ENCODE peak calls at places on chromosome 19, in six cellular contexts. One of them, this sample, is unnamed.
A peak's percentile ranks its signal among the peaks of the same experiment; 100 is the strongest.

GRCh38 chr19:10214784-10215183 is 16.3 kb downstream of the S1PR2 start:
- DNase-seq in stimulated activated CD8-positive, alpha-beta memory T cell treated with anti-CD3 and anti-CD28 coated beads, Interleukin-4, amount 100 ng/mL, for 1 hour: no peak
- DNase-seq in stromal cell of bone marrow: no peak
- DNase-seq in WTC11: no peak
- DNase-seq in RPMI8226: no peak
- DNase-seq in epithelial cell of proximal tubule: no peak
- DNase-seq in this sample: no peak

GRCh38 chr19:30781519-30781918 is 409.3 kb downstream of the ZNF536 start:
- DNase-seq in stimulated activated CD8-positive, alpha-beta memory T cell treated with anti-CD3 and anti-CD28 coated beads, Interleukin-4, amount 100 ng/mL, for 1 hour: no peak
- DNase-seq in stromal cell of bone marrow: no peak
- DNase-seq in WTC11: no peak
- DNase-seq in RPMI8226: no peak
- DNase-seq in epithelial cell of proximal tubule: no peak
- DNase-seq in this sample: no peak

GRCh38 chr19:50932690-50933083 is 20.2 kb downstream of the KLK5 start:
- DNase-seq in stimulated activated CD8-positive, alpha-beta memory T cell treated with anti-CD3 and anti-CD28 coated beads, Interleukin-4, amount 100 ng/mL, for 1 hour: no peak
- DNase-seq in stromal cell of bone marrow: no peak
- DNase-seq in WTC11: no peak
- DNase-seq in RPMI8226: no peak
- DNase-seq in epithelial cell of proximal tubule: no peak
- DNase-seq in this sample: no peak

GRCh38 chr19:55220525-55220924 is 8.0 kb downstream of the TMEM86B start:
- DNase-seq in stimulated activated CD8-positive, alpha-beta memory T cell treated with anti-CD3 and anti-CD28 coated beads, Interleukin-4, amount 100 ng/mL, for 1 hour: no peak
- DNase-seq in stromal cell of bone marrow: no peak
- DNase-seq in WTC11: peak; percentile 77
- DNase-seq in RPMI8226: no peak
- DNase-seq in epithelial cell of proximal tubule: no peak
- DNase-seq in this sample: no peak

GRCh38 chr19:2462635-2463421 is 6.1 kb upstream of the LMNB2 start:
- DNase-seq in stimulated activated CD8-positive, alpha-beta memory T cell treated with anti-CD3 and anti-CD28 coated beads, Interleukin-4, amount 100 ng/mL, for 1 hour: no peak
- DNase-seq in stromal cell of bone marrow: peak; percentile 98
- DNase-seq in WTC11: peak; percentile 96
- DNase-seq in RPMI8226: no peak
- DNase-seq in epithelial cell of proximal tubule: no peak
- DNase-seq in this sample: no peak

GRCh38 chr19:57269515-57270250 is 10.6 kb upstream of the ZNF460 start:
- DNase-seq in stimulated activated CD8-positive, alpha-beta memory T cell treated with anti-CD3 and anti-CD28 coated beads, Interleukin-4, amount 100 ng/mL, for 1 hour: no peak
- DNase-seq in stromal cell of bone marrow: peak; percentile 44
- DNase-seq in WTC11: no peak
- DNase-seq in RPMI8226: no peak
- DNase-seq in epithelial cell of proximal tubule: peak; percentile 51
- DNase-seq in this sample: no peak

GRCh38 chr19:10230904-10231623 is at the start of gene S1PR2:
- DNase-seq in stimulated activated CD8-positive, alpha-beta memory T cell treated with anti-CD3 and anti-CD28 coated beads, Interleukin-4, amount 100 ng/mL, for 1 hour: peak; percentile 25
- DNase-seq in stromal cell of bone marrow: no peak
- DNase-seq in WTC11: peak; percentile 86
- DNase-seq in RPMI8226: peak; percentile 88
- DNase-seq in epithelial cell of proximal tubule: no peak
- DNase-seq in this sample: peak; percentile 73

GRCh38 chr19:16569609-16570320 is 2.5 kb downstream of the SLC35E1 start:
- DNase-seq in stimulated activated CD8-positive, alpha-beta memory T cell treated with anti-CD3 and anti-CD28 coated beads, Interleukin-4, amount 100 ng/mL, for 1 hour: no peak
- DNase-seq in stromal cell of bone marrow: no peak
- DNase-seq in WTC11: no peak
- DNase-seq in RPMI8226: no peak
- DNase-seq in epithelial cell of proximal tubule: no peak
- DNase-seq in this sample: no peak

GRCh38 chr19:11279505-11280236 is 16.3 kb upstream of the TSPAN16 start:
- DNase-seq in stimulated activated CD8-positive, alpha-beta memory T cell treated with anti-CD3 and anti-CD28 coated beads, Interleukin-4, amount 100 ng/mL, for 1 hour: no peak
- DNase-seq in stromal cell of bone marrow: no peak
- DNase-seq in WTC11: no peak
- DNase-seq in RPMI8226: peak; percentile 80
- DNase-seq in epithelial cell of proximal tubule: no peak
- DNase-seq in this sample: peak; percentile 30

GRCh38 chr19:42402376-42403116 is 12.4 kb upstream of the CNFN start:
- DNase-seq in stimulated activated CD8-positive, alpha-beta memory T cell treated with anti-CD3 and anti-CD28 coated beads, Interleukin-4, amount 100 ng/mL, for 1 hour: no peak
- DNase-seq in stromal cell of bone marrow: no peak
- DNase-seq in WTC11: no peak
- DNase-seq in RPMI8226: no peak
- DNase-seq in epithelial cell of proximal tubule: no peak
- DNase-seq in this sample: no peak

GRCh38 chr19:16084067-16084685 is 7.9 kb downstream of the TPM4 start:
- DNase-seq in stimulated activated CD8-positive, alpha-beta memory T cell treated with anti-CD3 and anti-CD28 coated beads, Interleukin-4, amount 100 ng/mL, for 1 hour: no peak
- DNase-seq in stromal cell of bone marrow: no peak
- DNase-seq in WTC11: no peak
- DNase-seq in RPMI8226: no peak
- DNase-seq in epithelial cell of proximal tubule: no peak
- DNase-seq in this sample: no peak

GRCh38 chr19:13160557-13160956 is 10.3 kb downstream of the IER2 start:
- DNase-seq in stimulated activated CD8-positive, alpha-beta memory T cell treated with anti-CD3 and anti-CD28 coated beads, Interleukin-4, amount 100 ng/mL, for 1 hour: no peak
- DNase-seq in stromal cell of bone marrow: no peak
- DNase-seq in WTC11: no peak
- DNase-seq in RPMI8226: no peak
- DNase-seq in epithelial cell of proximal tubule: no peak
- DNase-seq in this sample: no peak

GRCh38 chr19:9818734-9819589 is at the start of gene FBXL12:
- DNase-seq in stimulated activated CD8-positive, alpha-beta memory T cell treated with anti-CD3 and anti-CD28 coated beads, Interleukin-4, amount 100 ng/mL, for 1 hour: peak; percentile 100
- DNase-seq in stromal cell of bone marrow: peak; percentile 99
- DNase-seq in WTC11: peak; percentile 100
- DNase-seq in RPMI8226: peak; percentile 100
- DNase-seq in epithelial cell of proximal tubule: peak; percentile 90
- DNase-seq in this sample: peak; percentile 100

GRCh38 chr19:48244289-48244688 is 11.4 kb downstream of the CARD8 start:
- DNase-seq in stimulated activated CD8-positive, alpha-beta memory T cell treated with anti-CD3 and anti-CD28 coated beads, Interleukin-4, amount 100 ng/mL, for 1 hour: peak; percentile 15
- DNase-seq in stromal cell of bone marrow: no peak
- DNase-seq in WTC11: no peak
- DNase-seq in RPMI8226: no peak
- DNase-seq in epithelial cell of proximal tubule: no peak
- DNase-seq in this sample: no peak

GRCh38 chr19:4327252-4327876 is 11.3 kb downstream of the STAP2 start:
- DNase-seq in stimulated activated CD8-positive, alpha-beta memory T cell treated with anti-CD3 and anti-CD28 coated beads, Interleukin-4, amount 100 ng/mL, for 1 hour: no peak
- DNase-seq in stromal cell of bone marrow: no peak
- DNase-seq in WTC11: peak; percentile 99
- DNase-seq in RPMI8226: peak; percentile 78
- DNase-seq in epithelial cell of proximal tubule: no peak
- DNase-seq in this sample: peak; percentile 85

GRCh38 chr19:15285896-15286591 is 46.3 kb downstream of the BRD4 start:
- DNase-seq in stimulated activated CD8-positive, alpha-beta memory T cell treated with anti-CD3 and anti-CD28 coated beads, Interleukin-4, amount 100 ng/mL, for 1 hour: no peak
- DNase-seq in stromal cell of bone marrow: no peak
- DNase-seq in WTC11: no peak
- DNase-seq in RPMI8226: peak; percentile 88
- DNase-seq in epithelial cell of proximal tubule: no peak
- DNase-seq in this sample: no peak

GRCh38 chr19:4557186-4557970 is 2.1 kb downstream of the SEMA6B start:
- DNase-seq in stimulated activated CD8-positive, alpha-beta memory T cell treated with anti-CD3 and anti-CD28 coated beads, Interleukin-4, amount 100 ng/mL, for 1 hour: no peak
- DNase-seq in stromal cell of bone marrow: no peak
- DNase-seq in WTC11: peak; percentile 67
- DNase-seq in RPMI8226: peak; percentile 60
- DNase-seq in epithelial cell of proximal tubule: no peak
- DNase-seq in this sample: no peak

GRCh38 chr19:44808463-44809371 is at the start of gene BCAM:
- DNase-seq in stimulated activated CD8-positive, alpha-beta memory T cell treated with anti-CD3 and anti-CD28 coated beads, Interleukin-4, amount 100 ng/mL, for 1 hour: no peak
- DNase-seq in stromal cell of bone marrow: peak; percentile 27
- DNase-seq in WTC11: peak; percentile 70
- DNase-seq in RPMI8226: peak; percentile 45
- DNase-seq in epithelial cell of proximal tubule: no peak
- DNase-seq in this sample: no peak

GRCh38 chr19:46420056-46420455 is 6.7 kb upstream of the CCDC8 start:
- DNase-seq in stimulated activated CD8-positive, alpha-beta memory T cell treated with anti-CD3 and anti-CD28 coated beads, Interleukin-4, amount 100 ng/mL, for 1 hour: no peak
- DNase-seq in stromal cell of bone marrow: no peak
- DNase-seq in WTC11: no peak
- DNase-seq in RPMI8226: no peak
- DNase-seq in epithelial cell of proximal tubule: no peak
- DNase-seq in this sample: no peak

GRCh38 chr19:410243-410781 is 1.4 kb upstream of the C2CD4C start:
- DNase-seq in stimulated activated CD8-positive, alpha-beta memory T cell treated with anti-CD3 and anti-CD28 coated beads, Interleukin-4, amount 100 ng/mL, for 1 hour: no peak
- DNase-seq in stromal cell of bone marrow: no peak
- DNase-seq in WTC11: no peak
- DNase-seq in RPMI8226: no peak
- DNase-seq in epithelial cell of proximal tubule: no peak
- DNase-seq in this sample: no peak

This sample was measured in stimulated activated naive CD8-positive, alpha-beta T cell treated with anti-CD3 and anti-CD28 coated beads, Interleukin-15, amount 100 ng/mL, for 72 hours.